ENCODE peak calls at places on chromosomes 2 and 18, in five cellular contexts. M, Q, Y, W and D are unnamed samples. For H3K27me3, the result is how much of the 10 kb centered on the place peaks cover.

GRCh38 chr2:23636412-23636811 is 251.4 kb downstream of the KLHL29 start:
- DNase-seq in M (no peak), Q (peak), Y (peak), W (no peak), D (peak)

GRCh38 chr2:105039559-105039958 is 1.7 kb downstream of the MRPS9 start:
- DNase-seq in M (no peak), Q (no peak), Y (no peak), W (no peak), D (no peak)

GRCh38 chr18:21260621-21261020 is 18.6 kb downstream of the GREB1L start:
- DNase-seq in M (no peak), Q (no peak), Y (no peak), W (no peak), D (no peak)

GRCh38 chr2:17878222-17879136 is at the start of gene KCNS3:
- DNase-seq in M (peak), Q (peak), Y (peak), W (no peak), D (peak)

GRCh38 chr2:203412555-203413331 is 84.5 kb downstream of the ABI2 start:
- DNase-seq in M (no peak), Q (no peak), Y (no peak), W (no peak), D (no peak)

GRCh38 chr18:32049393-32050161 is 31.0 kb downstream of the RNF125 start:
- DNase-seq in M (no peak), Q (no peak), Y (peak), W (no peak), D (no peak)

GRCh38 chr2:74569686-74570085 is 15.2 kb downstream of the DOK1 start:
- DNase-seq in M (no peak), Q (no peak), Y (no peak), W (no peak), D (no peak)

GRCh38 chr2:173357351-173357750 is 2.7 kb downstream of the CDCA7 start:
- DNase-seq in M (no peak), Q (no peak), Y (no peak), W (no peak), D (no peak)

DNA sequence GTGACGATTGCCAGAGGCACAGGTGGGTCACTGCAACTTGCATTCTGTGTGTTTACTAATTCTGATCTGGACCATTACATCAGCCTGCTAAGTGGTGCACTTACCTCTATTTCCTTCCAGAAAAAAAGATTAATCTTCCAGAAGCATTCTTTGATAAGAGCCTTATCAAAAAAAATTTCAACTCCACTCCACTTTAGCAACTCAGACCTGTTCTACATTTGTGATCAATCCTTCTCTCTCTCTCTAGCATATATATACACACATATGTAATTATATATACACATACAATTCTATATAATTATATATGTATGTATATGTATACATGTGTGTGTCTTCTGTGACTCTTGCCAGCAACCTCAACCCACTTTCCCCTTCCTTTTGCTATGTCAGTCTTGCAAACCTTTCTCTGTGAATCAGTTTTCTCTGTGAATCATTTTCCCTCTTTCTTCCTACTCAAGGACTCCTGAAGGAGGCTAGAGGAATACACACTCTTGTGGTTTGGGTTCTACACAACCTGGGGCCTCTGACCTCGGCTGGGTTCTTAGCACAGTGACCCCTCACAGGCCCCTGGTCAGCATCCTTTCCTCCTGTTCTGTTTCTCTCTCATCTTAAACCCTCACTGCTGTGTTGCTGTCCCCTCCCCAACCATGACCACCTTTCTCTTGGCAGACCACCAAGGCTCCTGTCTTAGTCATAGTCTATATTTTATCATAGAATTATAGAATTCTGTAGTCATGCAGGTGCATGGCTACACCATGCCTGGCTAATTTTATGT is 130.4 kb upstream of the PELI1 start:
- DNase-seq in M (no peak), Q (no peak), Y (no peak), W (no peak), D (no peak)
- H2BK15ac ChIP-seq in M (no peak), Q (peak), Y (no peak), W (peak), D (no peak)

DNA sequence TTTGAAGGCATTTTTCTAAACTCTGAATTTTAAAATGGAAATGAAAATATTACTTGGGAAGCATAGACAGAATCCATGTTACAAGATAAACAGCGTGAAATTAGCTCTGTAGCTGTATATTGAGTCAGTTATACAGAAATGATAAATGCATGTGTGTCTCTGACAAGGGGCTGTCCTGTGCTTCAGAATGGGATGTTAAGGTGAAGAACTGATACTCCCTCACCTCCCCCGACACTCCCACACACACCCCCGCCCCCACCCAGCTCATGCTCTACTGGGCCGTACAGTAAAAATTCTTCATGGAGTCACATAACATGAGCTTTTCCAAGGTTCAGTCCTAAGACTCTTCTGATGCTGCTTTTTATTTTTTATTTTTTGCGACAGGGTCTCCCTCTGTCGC is 868 bp upstream of the THUMPD2 start:
- DNase-seq in M (no peak), Q (no peak), Y (no peak), W (no peak), D (no peak)
- H3K4me3 ChIP-seq in M (no peak), Q (no peak), Y (no peak), W (no peak), D (no peak)

DNA sequence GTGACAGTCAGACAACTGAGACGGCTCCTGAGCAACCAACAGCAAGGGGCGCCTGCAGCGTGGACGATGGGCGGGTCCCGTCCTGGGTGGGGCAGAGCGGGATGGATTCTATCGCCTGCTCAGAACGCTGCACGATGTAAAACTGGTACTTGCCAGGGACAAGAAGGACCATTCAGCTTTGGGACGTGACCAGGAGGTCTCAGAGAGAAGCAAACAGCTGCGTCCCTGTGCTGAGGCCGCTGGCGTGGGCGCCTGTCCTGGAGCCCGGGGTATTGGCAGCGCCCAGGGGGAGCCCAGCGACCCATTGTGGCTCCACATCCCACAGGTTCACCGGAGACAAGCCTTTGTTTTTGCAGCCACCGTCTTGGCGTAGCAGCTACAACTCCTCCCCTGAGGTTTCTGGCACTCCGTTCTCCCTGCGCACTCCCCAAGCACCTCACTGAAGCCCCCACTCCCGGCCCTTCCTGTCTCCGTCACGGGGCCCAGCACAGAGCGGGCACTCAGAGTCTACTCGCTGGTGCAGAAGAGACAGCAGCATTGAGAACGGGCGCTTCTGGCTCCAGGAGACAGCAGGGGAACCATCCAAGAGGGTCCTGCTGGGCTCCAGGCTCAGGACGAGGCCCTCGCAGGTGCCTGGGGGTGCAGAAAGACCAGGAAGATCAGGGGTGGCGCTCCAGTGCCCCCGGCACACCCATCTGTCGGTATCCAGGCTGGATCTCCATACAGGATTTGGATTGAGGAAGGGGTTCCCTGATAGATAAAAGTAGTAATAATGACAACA is 22.1 kb upstream of the KCNG2 start:
- DNase-seq in M (no peak), Q (no peak), Y (no peak), W (no peak), D (no peak)
- H3K27me3 ChIP-seq in M (under half), Q (under half), Y (under half), W (under half), D (under half)

DNA sequence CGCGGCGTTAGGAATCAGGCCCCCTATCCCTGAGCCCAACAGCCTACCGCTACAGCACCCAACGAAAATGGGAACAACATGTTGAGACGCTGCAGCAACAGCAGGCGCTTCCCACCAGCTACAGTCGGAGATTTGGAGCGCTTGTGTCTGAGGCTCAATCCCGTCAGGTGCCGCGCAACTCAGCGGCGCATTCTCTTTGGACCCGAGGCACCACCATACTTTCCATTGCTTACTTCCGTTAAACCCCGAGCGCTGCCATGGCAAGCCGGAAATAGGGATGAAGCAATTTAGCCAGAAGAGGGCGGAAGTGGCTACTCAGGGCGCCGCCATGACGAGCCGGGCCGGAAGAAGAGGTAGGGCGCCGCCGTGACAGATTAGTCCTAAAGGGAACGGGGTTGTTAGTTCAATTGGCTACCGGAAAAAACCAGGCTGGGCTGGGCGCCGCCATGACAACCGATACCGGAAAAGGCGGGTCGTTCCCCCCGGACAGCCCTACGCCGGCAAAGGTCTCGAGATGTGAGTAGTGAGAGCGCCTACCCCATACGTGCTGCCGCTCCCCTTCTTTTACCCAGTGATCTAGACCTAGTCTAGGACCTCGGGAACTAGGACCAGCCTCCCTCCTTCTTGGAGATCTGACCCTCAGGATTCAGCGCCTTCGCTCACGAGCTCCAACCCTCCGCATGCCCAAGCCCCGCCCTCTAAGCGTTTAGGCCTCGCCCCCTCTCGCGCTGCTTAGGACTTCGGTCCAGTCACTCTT is at the start of gene CHCHD5:
- DNase-seq in M (peak), Q (peak), Y (peak), W (peak), D (peak)
- H2BK15ac ChIP-seq in M (no peak), Q (peak), Y (no peak), W (peak), D (peak)

GRCh38 chr2:12488365-12488972 is 228.3 kb upstream of the TRIB2 start:
- DNase-seq in M (no peak), Q (no peak), Y (no peak), W (no peak), D (no peak)

GRCh38 chr2:12486205-12487118 is 230.3 kb upstream of the TRIB2 start:
- DNase-seq in M (no peak), Q (peak), Y (peak), W (no peak), D (peak)

GRCh38 chr2:12490641-12491040 is 226.1 kb upstream of the TRIB2 start:
- DNase-seq in M (no peak), Q (no peak), Y (no peak), W (no peak), D (no peak)

GRCh38 chr2:12484536-12485115 is 232.1 kb upstream of the TRIB2 start:
- DNase-seq in M (no peak), Q (peak), Y (no peak), W (no peak), D (no peak)

DNA sequence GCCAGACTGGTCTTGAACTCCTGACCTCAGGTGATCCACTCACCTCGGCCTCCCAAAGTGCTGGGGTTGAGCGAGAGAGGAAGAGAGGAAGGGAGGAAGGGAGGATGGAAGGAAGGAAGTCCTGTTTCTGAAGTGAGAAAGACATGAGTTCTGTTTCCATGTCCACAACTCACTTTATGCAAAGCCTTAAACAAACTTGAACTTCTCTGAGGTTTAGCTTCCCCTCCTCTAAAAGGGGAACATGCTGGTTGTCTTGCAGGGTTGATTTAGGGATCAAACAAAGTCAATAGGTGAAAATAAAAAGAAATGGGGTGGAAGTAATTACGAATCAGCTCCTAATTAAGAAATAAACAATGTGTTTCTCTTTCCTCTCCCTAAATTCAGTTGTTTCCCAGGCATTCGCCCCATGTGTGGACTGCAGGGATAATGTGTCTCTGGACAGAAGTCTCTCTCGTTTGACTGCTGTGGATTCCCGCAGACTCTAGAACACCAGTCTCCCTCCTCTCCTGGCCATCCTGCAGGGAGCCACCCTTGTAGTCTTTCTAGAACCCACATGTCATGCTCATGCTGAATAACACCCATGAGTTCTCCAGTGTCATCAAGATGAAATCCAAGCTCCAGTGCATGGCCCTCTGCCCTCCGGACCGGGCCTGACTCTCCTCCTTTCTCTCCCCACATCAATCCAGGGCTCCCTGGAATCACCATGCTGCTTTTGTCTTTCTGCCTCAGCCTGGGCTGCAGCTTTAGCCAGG is 229.3 kb upstream of the TRIB2 start:
- DNase-seq in M (no peak), Q (no peak), Y (no peak), W (no peak), D (no peak)
- H3K4me3 ChIP-seq in M (no peak), Q (no peak), Y (no peak), W (no peak), D (no peak)

GRCh38 chr18:4252840-4253239 is 202.3 kb downstream of the DLGAP1 start:
- DNase-seq in M (no peak), Q (no peak), Y (peak), W (no peak), D (no peak)
- H3K27me3 ChIP-seq in M (under half), Q (under half), Y (under half), W (under half), D (under half)

DNA sequence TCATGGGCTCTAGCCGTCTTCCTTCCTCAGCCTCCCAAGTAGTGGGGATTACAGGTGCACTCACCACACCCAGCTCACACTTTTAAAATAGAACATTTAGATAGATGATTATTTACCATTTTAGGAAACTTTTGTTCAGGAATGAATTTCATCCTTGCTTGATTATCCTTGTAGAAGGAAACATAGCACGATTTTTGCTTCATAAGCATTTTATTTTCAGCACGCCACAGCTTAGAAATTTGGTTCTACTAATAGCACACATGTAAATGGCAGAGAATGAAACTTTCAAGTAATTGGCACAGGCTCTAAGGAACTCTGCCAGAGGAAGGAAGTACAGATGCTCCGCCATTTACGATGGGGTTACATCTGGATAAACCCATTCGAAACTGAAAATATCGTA is 33.4 kb downstream of the FRZB start:
- DNase-seq in M (no peak), Q (no peak), Y (no peak), W (no peak), D (no peak)
- H2BK15ac ChIP-seq in M (no peak), Q (no peak), Y (no peak), W (no peak), D (no peak)

GRCh38 chr18:7855051-7855450 is 287.9 kb downstream of the PTPRM start:
- DNase-seq in M (no peak), Q (no peak), Y (no peak), W (no peak), D (no peak)
- H3K4me3 ChIP-seq in M (no peak), Q (no peak), Y (no peak), W (no peak), D (no peak)

GRCh38 chr2:232418056-232418455 is 11.4 kb downstream of the ALPG start:
- DNase-seq in M (no peak), Q (no peak), Y (no peak), W (no peak), D (no peak)
- H3K27me3 ChIP-seq in M (half or more), Q (half or more), Y (under half), W (under half), D (half or more)

DNA sequence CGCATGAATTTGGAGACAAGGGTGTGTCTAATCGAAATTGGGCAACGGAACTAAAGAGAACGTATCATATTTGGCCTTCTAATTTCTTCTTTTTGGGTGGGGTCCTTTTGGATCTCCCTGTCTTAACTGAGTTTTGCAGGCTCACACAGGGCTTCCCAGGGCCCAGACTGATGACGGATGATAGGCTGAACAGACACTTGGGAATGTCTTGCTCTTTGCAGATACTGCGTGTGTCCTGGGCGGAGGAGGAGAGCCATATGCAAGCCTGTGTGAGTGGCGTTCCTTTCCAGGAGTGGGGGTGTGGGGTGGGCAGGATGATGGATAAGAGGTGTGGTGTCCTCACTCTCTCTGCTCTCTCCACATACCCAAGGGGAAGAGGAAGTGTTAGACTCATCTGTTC is 40.1 kb downstream of the TNP1 start:
- DNase-seq in M (no peak), Q (no peak), Y (no peak), W (no peak), D (no peak)
- H2BK15ac ChIP-seq in M (no peak), Q (no peak), Y (no peak), W (no peak), D (no peak)